ENCODE peak calls at places on chromosomes 11 and 22, in five cellular contexts. I is kidney tubule cell; B is stimulated activated CD4-positive, alpha-beta T cell treated with anti-CD3 and anti-CD28 coated beads, TNF-alpha, amount 100 ng/mL, for 48 hours; A is brain pericyte; X is CD8-positive, alpha-beta memory T cell. H is an unnamed sample.

GRCh38 chr11:132982769-132983168 is 549.5 kb downstream of the OPCML start:
- DNase-seq in X (no peak), B (no peak), I (no peak), A (no peak), H (no peak)

GRCh38 chr11:117219995-117220394 is 11.9 kb downstream of the PCSK7 start:
- DNase-seq in I (no peak), X (no peak), A (no peak), B (no peak), H (no peak)

GRCh38 chr11:61701298-61701993 is 21.3 kb downstream of the DAGLA start:
- DNase-seq in I (peak), B (no peak), A (no peak), X (no peak), H (peak)

GRCh38 chr22:29078036-29078868 is 5.4 kb downstream of the KREMEN1 start:
- DNase-seq in B (no peak), I (no peak), X (no peak), A (no peak), H (peak)

GRCh38 chr11:8063319-8063718 is 17.7 kb upstream of the TUB start:
- DNase-seq in A (no peak), I (no peak), X (no peak), B (no peak), H (no peak)

GRCh38 chr11:32033491-32033890 is 57.4 kb upstream of the RCN1 start:
- DNase-seq in X (no peak), I (no peak), A (no peak), B (no peak), H (no peak)

GRCh38 chr11:16169541-16169940 is 186.8 kb downstream of the SOX6 start:
- DNase-seq in X (no peak), B (no peak), A (no peak), I (peak), H (no peak)

GRCh38 chr11:14119357-14119756 is 156.8 kb downstream of the SPON1 start:
- DNase-seq in I (peak), A (no peak), B (no peak), X (no peak), H (peak)

GRCh38 chr11:106466441-106467190 is 389.2 kb downstream of the AASDHPPT start:
- DNase-seq in A (peak), B (no peak), X (no peak), I (peak), H (no peak)

GRCh38 chr11:44556735-44557409 is 8.6 kb upstream of the CD82 start:
- DNase-seq in A (no peak), X (peak), I (peak), B (peak), H (no peak)

GRCh38 chr22:44901301-44901700 is 108.5 kb downstream of the PHF21B start:
- DNase-seq in A (no peak), I (no peak), X (no peak), B (no peak), H (no peak)

H was measured in DMS153.